ENCODE peak calls at places on chromosomes 6 and 20, in four cellular contexts. L is AG04450, A is breast epithelium, V is brain microvascular endothelial cell. P is an unnamed sample.

GRCh38 chr6:108897371-108897770 is 49.1 kb downstream of the ARMC2 start:
- DNase-seq in L (no peak), A (no peak), V (peak; percentile 37), P (peak; percentile 69)

GRCh38 chr20:33686008-33686983 is at the start of gene E2F1:
- DNase-seq in V (peak; percentile 91), L (peak; percentile 55), A (peak; percentile 95), P (peak; percentile 57)

GRCh38 chr6:71512256-71512655 is 223.6 kb downstream of the OGFRL1 start:
- DNase-seq in A (no peak), V (no peak), L (no peak), P (no peak)

GRCh38 chr6:71190809-71191208 is 97.8 kb upstream of the OGFRL1 start:
- DNase-seq in L (no peak), A (no peak), V (no peak), P (no peak)

GRCh38 chr20:43959079-43959919 is 44.6 kb downstream of the TOX2 start:
- DNase-seq in V (no peak), A (no peak), L (no peak), P (peak; percentile 29)

GRCh38 chr6:6556162-6556737 is 32.3 kb upstream of the LY86 start:
- DNase-seq in A (no peak), V (no peak), L (no peak), P (no peak)

GRCh38 chr6:105994522-105995402 is 91.4 kb upstream of the PRDM1 start:
- DNase-seq in A (no peak), L (no peak), V (peak; percentile 37), P (peak; percentile 53)

GRCh38 chr6:56650191-56650590 is 7.5 kb upstream of the DST start:
- DNase-seq in L (no peak), V (no peak), A (no peak), P (no peak)

GRCh38 chr20:19821605-19822004 is 63.5 kb downstream of the RIN2 start:
- DNase-seq in A (no peak), V (no peak), L (no peak), P (no peak)

GRCh38 chr6:90079555-90080490 is 185.6 kb downstream of the GJA10 start:
- DNase-seq in L (no peak), V (no peak), A (no peak), P (no peak)

GRCh38 chr6:153131037-153131981 is at the start of gene RGS17:
- DNase-seq in L (peak; percentile 44), A (no peak), V (peak; percentile 49), P (peak; percentile 26)

GRCh38 chr6:49606696-49607390 is 29.8 kb downstream of the RHAG start:
- DNase-seq in A (no peak), V (peak; percentile 39), L (peak; percentile 74), P (peak; percentile 73)

GRCh38 chr20:37897008-37897548 is 5.8 kb upstream of the VSTM2L start:
- DNase-seq in V (no peak), L (no peak), A (no peak), P (no peak)

GRCh38 chr6:1027109-1027794 is 284.6 kb upstream of the FOXQ1 start:
- DNase-seq in V (peak; percentile 13), A (no peak), L (peak; percentile 38), P (peak; percentile 63)

GRCh38 chr6:158647501-158647900 is 2.4 kb upstream of the SYTL3 start:
- DNase-seq in A (no peak), L (no peak), V (no peak), P (no peak)

GRCh38 chr20:46555370-46555956 is 5.0 kb upstream of the OCSTAMP start:
- DNase-seq in A (no peak), V (no peak), L (no peak), P (no peak)

GRCh38 chr6:37809144-37809543 is 10.4 kb upstream of the ZFAND3 start:
- DNase-seq in L (no peak), A (no peak), V (no peak), P (no peak)

GRCh38 chr6:139533573-139534471 is 159.4 kb upstream of the CITED2 start:
- DNase-seq in V (peak; percentile 63), A (no peak), L (peak; percentile 37), P (peak; percentile 57)

GRCh38 chr20:18831830-18832229 is 18.2 kb downstream of the SCP2D1 start:
- DNase-seq in V (no peak), L (peak; percentile 4), A (no peak), P (peak; percentile 46)

GRCh38 chr6:166026586-166027126 is 141.0 kb downstream of the TBXT start:
- DNase-seq in V (no peak), L (no peak), A (no peak), P (no peak)

GRCh38 chr6:1616556-1617463 is 7.1 kb downstream of the FOXC1 start:
- DNase-seq in V (no peak), A (no peak), L (no peak), P (no peak)

GRCh38 chr6:15776458-15776980 is 113.7 kb upstream of the DTNBP1 start:
- DNase-seq in L (no peak), V (no peak), A (no peak), P (no peak)

GRCh38 chr6:31122803-31123706 is 2.8 kb upstream of the CDSN start:
- DNase-seq in L (peak; percentile 77), A (peak; percentile 89), V (peak; percentile 90), P (peak; percentile 69)

GRCh38 chr20:59082981-59083380 is 40.4 kb upstream of the PRELID3B start:
- DNase-seq in A (no peak), L (no peak), V (peak; percentile 16), P (peak; percentile 91)

GRCh38 chr6:503610-504362 is 112.2 kb downstream of the IRF4 start:
- DNase-seq in A (no peak), V (no peak), L (no peak), P (no peak)

GRCh38 chr6:11727995-11728961 is 50.3 kb downstream of the ADTRP start:
- DNase-seq in L (no peak), A (no peak), V (no peak), P (no peak)

GRCh38 chr6:154733610-154734379 is 579 bp downstream of the SCAF8 start:
- DNase-seq in A (peak; percentile 97), V (peak; percentile 97), L (peak; percentile 87), P (peak; percentile 84)

GRCh38 chr6:2782825-2783187 is 17.6 kb downstream of the WRNIP1 start:
- DNase-seq in L (no peak), A (no peak), V (no peak), P (no peak)

GRCh38 chr6:71012871-71013456 is 56.1 kb upstream of the B3GAT2 start:
- DNase-seq in A (no peak), V (peak; percentile 28), L (no peak), P (peak; percentile 22)

DNA sequence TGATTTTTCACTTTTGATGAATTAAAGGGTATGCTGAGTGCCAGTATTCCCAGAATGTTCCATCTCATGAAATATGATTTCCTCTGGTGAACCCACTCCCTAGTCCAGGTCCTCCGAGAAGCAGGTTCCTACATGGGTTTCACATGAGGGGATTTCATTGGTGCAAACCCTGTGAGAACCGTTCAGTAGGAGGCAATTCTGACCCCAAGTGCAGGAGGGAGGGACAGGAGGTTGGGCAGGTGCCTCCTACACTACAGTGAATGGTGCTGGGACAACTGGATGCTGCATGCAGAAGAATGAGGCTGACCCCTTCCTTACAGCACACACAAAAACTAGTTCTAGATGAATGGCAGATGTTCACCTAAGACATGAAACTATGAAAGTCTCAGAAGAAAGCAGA is 5.1 kb upstream of the ULBP2 start:
- DNase-seq in A (no peak), V (no peak), L (no peak), P (no peak)
- H3K27me3 ChIP-seq in A (peaks cover 59% of the 10 kb centered on the region), V (peaks cover 46% of the 10 kb centered on the region), L (peaks cover 54% of the 10 kb centered on the region), P (peaks cover 36% of the 10 kb centered on the region)

GRCh38 chr6:126180585-126180984 is 159.3 kb upstream of the CENPW start:
- DNase-seq in A (no peak), V (peak; percentile 93), L (peak; percentile 59), P (peak; percentile 95)
- H3K27ac ChIP-seq in A (peak overlapping the region; percentile 33), V (peak overlapping the region; percentile 2), L (no peak overlapping the region), P (no peak overlapping the region)

DNA sequence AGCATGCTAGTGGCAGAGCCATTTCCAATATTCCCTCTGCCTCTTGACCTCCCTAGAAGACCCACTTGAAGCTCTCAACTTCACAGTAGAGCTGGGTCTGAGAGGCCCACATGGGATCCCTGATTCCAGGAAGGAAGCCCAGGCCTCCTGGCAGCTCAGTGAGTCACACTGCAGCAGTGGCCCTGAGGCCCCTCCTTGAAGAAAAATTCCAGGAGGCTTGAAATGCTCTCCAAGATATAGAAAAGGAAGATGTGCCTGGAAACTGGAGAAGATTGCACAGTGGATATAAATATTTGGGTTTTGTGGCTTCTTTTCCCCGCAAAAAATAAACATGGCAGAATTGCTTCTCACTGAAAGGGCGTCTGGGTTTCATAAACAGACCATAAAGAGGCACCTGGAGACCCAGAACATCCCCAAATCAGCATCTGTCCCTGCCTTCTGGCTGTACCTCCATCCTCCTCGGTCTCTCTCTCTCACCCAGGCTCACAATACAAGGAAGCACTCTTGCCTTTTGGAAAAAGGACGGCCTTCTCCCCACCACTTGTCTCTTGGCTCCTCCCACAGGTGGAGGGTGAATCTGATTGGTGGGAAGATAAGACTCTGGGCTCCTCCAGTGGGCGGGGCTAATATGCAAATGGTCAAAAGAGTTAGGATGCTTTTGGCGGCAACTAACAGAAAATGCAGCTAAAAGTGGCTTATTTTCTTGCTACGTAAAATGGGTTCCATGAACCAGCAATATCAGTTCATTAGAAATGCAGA is 200.0 kb upstream of the SULF2 start:
- DNase-seq in V (no peak), A (no peak), L (no peak), P (no peak)
- H3K27me3 ChIP-seq in V (no peaks in the 10 kb centered on the region), A (no peaks in the 10 kb centered on the region), L (no peaks in the 10 kb centered on the region), P (no peaks in the 10 kb centered on the region)

GRCh38 chr20:35697696-35698297 is 1.4 kb downstream of the NFS1 start:
- DNase-seq in A (no peak), V (no peak), L (no peak), P (no peak)
- H3K27ac ChIP-seq in A (no peak overlapping the region), V (no peak overlapping the region), L (no peak overlapping the region), P (no peak overlapping the region)

GRCh38 chr6:104484191-104484590 is 375.5 kb downstream of the HACE1 start:
- DNase-seq in A (no peak), L (no peak), V (no peak), P (no peak)
- H3K27me3 ChIP-seq in A (no peaks in the 10 kb centered on the region), L (no peaks in the 10 kb centered on the region), V (no peaks in the 10 kb centered on the region), P (peaks cover 2% of the 10 kb centered on the region)

DNA sequence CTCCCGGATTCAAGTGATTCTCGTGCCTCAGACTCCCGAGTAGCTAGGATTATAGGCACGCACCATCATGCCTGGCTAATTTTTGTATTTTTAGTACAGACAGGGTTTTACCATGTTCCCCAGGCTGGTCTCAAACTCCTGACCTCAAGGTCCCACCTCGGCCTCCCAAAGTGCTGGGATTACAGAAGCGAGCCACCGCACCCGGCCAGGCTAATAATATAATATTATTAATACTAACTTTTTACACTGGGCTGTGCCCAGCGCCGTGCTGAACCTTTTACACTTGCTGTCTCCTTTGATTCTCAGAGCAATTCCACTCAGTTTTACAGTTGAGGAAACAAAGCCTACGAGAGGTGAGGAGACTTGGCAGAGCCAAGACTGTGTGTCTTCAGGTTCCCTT is 2.3 kb upstream of the TGM3 start:
- DNase-seq in V (no peak), A (no peak), L (no peak), P (no peak)
- H3K27ac ChIP-seq in V (no peak overlapping the region), A (no peak overlapping the region), L (no peak overlapping the region), P (no peak overlapping the region)